ENCODE peak calls at places on chromosomes 12 and 14, in five cellular contexts. One of them, this sample, is unnamed.

GRCh38 chr12:30546121-30546520 is 149.5 kb downstream of the IPO8 start:
- DNase-seq in stimulated activated naive CD4-positive, alpha-beta T cell: no peak
- DNase-seq in Daoy: no peak
- DNase-seq in thoracic aorta: no peak
- DNase-seq in NCI-H2029: no peak
- DNase-seq in this sample: no peak

GRCh38 chr12:109736552-109737108 is 23.0 kb downstream of the FAM222A start:
- DNase-seq in stimulated activated naive CD4-positive, alpha-beta T cell: no peak
- DNase-seq in Daoy: peak; percentile 62
- DNase-seq in thoracic aorta: peak; percentile 0
- DNase-seq in NCI-H2029: no peak
- DNase-seq in this sample: peak; percentile 53

GRCh38 chr12:104877107-104877705 is 80.9 kb downstream of the SLC41A2 start:
- DNase-seq in stimulated activated naive CD4-positive, alpha-beta T cell: no peak
- DNase-seq in Daoy: peak; percentile 26
- DNase-seq in thoracic aorta: no peak
- DNase-seq in NCI-H2029: peak; percentile 2
- DNase-seq in this sample: peak; percentile 51

GRCh38 chr12:108653082-108653516 is 19.4 kb upstream of the SELPLG start:
- DNase-seq in stimulated activated naive CD4-positive, alpha-beta T cell: no peak
- DNase-seq in Daoy: no peak
- DNase-seq in thoracic aorta: no peak
- DNase-seq in NCI-H2029: peak; percentile 73
- DNase-seq in this sample: no peak

GRCh38 chr14:88299865-88300264 is 23.2 kb downstream of the KCNK10 start:
- DNase-seq in stimulated activated naive CD4-positive, alpha-beta T cell: no peak
- DNase-seq in Daoy: no peak
- DNase-seq in thoracic aorta: no peak
- DNase-seq in NCI-H2029: no peak
- DNase-seq in this sample: no peak

GRCh38 chr12:7092986-7093460 is 778 bp upstream of the C1R start:
- DNase-seq in stimulated activated naive CD4-positive, alpha-beta T cell: no peak
- DNase-seq in Daoy: no peak
- DNase-seq in thoracic aorta: no peak
- DNase-seq in NCI-H2029: no peak
- DNase-seq in this sample: no peak

GRCh38 chr12:62933871-62934798 is 815 bp downstream of the PPM1H start:
- DNase-seq in stimulated activated naive CD4-positive, alpha-beta T cell: no peak
- DNase-seq in Daoy: peak; percentile 61
- DNase-seq in thoracic aorta: no peak
- DNase-seq in NCI-H2029: no peak
- DNase-seq in this sample: peak; percentile 54

GRCh38 chr12:71693126-71693525 is 7.2 kb downstream of the TMEM19 start:
- DNase-seq in stimulated activated naive CD4-positive, alpha-beta T cell: no peak
- DNase-seq in Daoy: no peak
- DNase-seq in thoracic aorta: no peak
- DNase-seq in NCI-H2029: no peak
- DNase-seq in this sample: no peak

GRCh38 chr12:128844031-128844635 is 9.1 kb upstream of the GLT1D1 start:
- DNase-seq in stimulated activated naive CD4-positive, alpha-beta T cell: no peak
- DNase-seq in Daoy: peak; percentile 72
- DNase-seq in thoracic aorta: no peak
- DNase-seq in NCI-H2029: no peak
- DNase-seq in this sample: no peak

GRCh38 chr14:23056956-23057756 is at the start of gene CDH24:
- DNase-seq in stimulated activated naive CD4-positive, alpha-beta T cell: no peak
- DNase-seq in Daoy: peak; percentile 85
- DNase-seq in thoracic aorta: no peak
- DNase-seq in NCI-H2029: no peak
- DNase-seq in this sample: peak; percentile 84

GRCh38 chr12:52605542-52605941 is 4.3 kb upstream of the KRT72 start:
- DNase-seq in stimulated activated naive CD4-positive, alpha-beta T cell: no peak
- DNase-seq in Daoy: no peak
- DNase-seq in thoracic aorta: no peak
- DNase-seq in NCI-H2029: no peak
- DNase-seq in this sample: no peak